ENCODE peak calls at places on chromosomes 7 and 10, in eight cellular contexts. One of them, this sample, is unnamed. For H3K4me1, the result is how much of the 10 kb centered on the place peaks cover.

GRCh38 chr10:89745903-89746302 is 44.5 kb downstream of the KIF20B start:
- DNase-seq in cardiac muscle cell: no peak
- DNase-seq in stomach: no peak
- DNase-seq in OCI-LY7: no peak
- DNase-seq in astrocyte: no peak
- DNase-seq in hepatocyte: no peak
- DNase-seq in CD8-positive, alpha-beta memory T cell: no peak
- DNase-seq in psoas muscle: no peak
- DNase-seq in this sample: no peak

GRCh38 chr7:157616931-157617330 is 280.1 kb downstream of the DNAJB6 start:
- DNase-seq in cardiac muscle cell: no peak
- DNase-seq in astrocyte: no peak
- DNase-seq in OCI-LY7: no peak
- DNase-seq in hepatocyte: no peak
- DNase-seq in CD8-positive, alpha-beta memory T cell: no peak
- DNase-seq in psoas muscle: no peak
- DNase-seq in stomach: no peak
- DNase-seq in this sample: no peak

GRCh38 chr7:20359397-20359963 is 28.8 kb downstream of the ITGB8 start:
- DNase-seq in psoas muscle: no peak
- DNase-seq in stomach: no peak
- DNase-seq in hepatocyte: no peak
- DNase-seq in CD8-positive, alpha-beta memory T cell: no peak
- DNase-seq in OCI-LY7: no peak
- DNase-seq in astrocyte: peak
- DNase-seq in cardiac muscle cell: no peak
- DNase-seq in this sample: no peak

GRCh38 chr10:33859319-33860022 is 525.0 kb upstream of the NRP1 start:
- DNase-seq in CD8-positive, alpha-beta memory T cell: no peak
- DNase-seq in cardiac muscle cell: no peak
- DNase-seq in stomach: no peak
- DNase-seq in astrocyte: no peak
- DNase-seq in psoas muscle: no peak
- DNase-seq in OCI-LY7: no peak
- DNase-seq in hepatocyte: no peak
- DNase-seq in this sample: no peak

GRCh38 chr10:1173091-1173490 is 116.9 kb downstream of the WDR37 start:
- DNase-seq in astrocyte: no peak
- DNase-seq in cardiac muscle cell: no peak
- DNase-seq in CD8-positive, alpha-beta memory T cell: no peak
- DNase-seq in hepatocyte: no peak
- DNase-seq in psoas muscle: no peak
- DNase-seq in OCI-LY7: no peak
- DNase-seq in stomach: no peak
- DNase-seq in this sample: no peak

GRCh38 chr10:110457851-110458582 is 39.7 kb upstream of the DUSP5 start:
- DNase-seq in stomach: no peak
- DNase-seq in OCI-LY7: peak
- DNase-seq in cardiac muscle cell: no peak
- DNase-seq in astrocyte: no peak
- DNase-seq in psoas muscle: no peak
- DNase-seq in CD8-positive, alpha-beta memory T cell: no peak
- DNase-seq in hepatocyte: no peak
- DNase-seq in this sample: no peak

GRCh38 chr7:35495377-35495776 is 199.6 kb downstream of the HERPUD2 start:
- DNase-seq in stomach: no peak
- DNase-seq in hepatocyte: no peak
- DNase-seq in psoas muscle: no peak
- DNase-seq in CD8-positive, alpha-beta memory T cell: no peak
- DNase-seq in cardiac muscle cell: no peak
- DNase-seq in astrocyte: no peak
- DNase-seq in OCI-LY7: no peak
- DNase-seq in this sample: no peak

GRCh38 chr7:101077303-101078086 is 7.8 kb upstream of the TRIM56 start:
- DNase-seq in psoas muscle: peak
- DNase-seq in CD8-positive, alpha-beta memory T cell: peak
- DNase-seq in cardiac muscle cell: peak
- DNase-seq in OCI-LY7: peak
- DNase-seq in astrocyte: peak
- DNase-seq in stomach: peak
- DNase-seq in hepatocyte: peak
- DNase-seq in this sample: peak

GRCh38 chr10:79926037-79926436 is 22.9 kb downstream of the SFTPD start:
- DNase-seq in psoas muscle: no peak
- DNase-seq in CD8-positive, alpha-beta memory T cell: no peak
- DNase-seq in cardiac muscle cell: no peak
- DNase-seq in astrocyte: no peak
- DNase-seq in OCI-LY7: no peak
- DNase-seq in hepatocyte: no peak
- DNase-seq in stomach: no peak
- DNase-seq in this sample: no peak

GRCh38 chr7:139121-139520 is 53.2 kb upstream of the FAM20C start:
- DNase-seq in cardiac muscle cell: no peak
- DNase-seq in psoas muscle: no peak
- DNase-seq in hepatocyte: no peak
- DNase-seq in OCI-LY7: no peak
- DNase-seq in stomach: no peak
- DNase-seq in astrocyte: no peak
- DNase-seq in CD8-positive, alpha-beta memory T cell: no peak
- DNase-seq in this sample: no peak

GRCh38 chr7:3243256-3243655 is 57.8 kb upstream of the SDK1 start:
- DNase-seq in CD8-positive, alpha-beta memory T cell: no peak
- DNase-seq in cardiac muscle cell: peak
- DNase-seq in psoas muscle: no peak
- DNase-seq in astrocyte: no peak
- DNase-seq in OCI-LY7: no peak
- DNase-seq in stomach: no peak
- DNase-seq in hepatocyte: no peak
- DNase-seq in this sample: no peak

GRCh38 chr7:39360038-39360437 is 206.2 kb upstream of the YAE1 start:
- DNase-seq in OCI-LY7: no peak
- DNase-seq in hepatocyte: no peak
- DNase-seq in stomach: no peak
- DNase-seq in CD8-positive, alpha-beta memory T cell: no peak
- DNase-seq in psoas muscle: no peak
- DNase-seq in astrocyte: no peak
- DNase-seq in cardiac muscle cell: no peak
- DNase-seq in this sample: no peak

GRCh38 chr10:126016884-126017283 is 120.5 kb downstream of the FANK1 start:
- DNase-seq in cardiac muscle cell: no peak
- DNase-seq in psoas muscle: no peak
- DNase-seq in astrocyte: no peak
- DNase-seq in hepatocyte: no peak
- DNase-seq in stomach: no peak
- DNase-seq in OCI-LY7: no peak
- DNase-seq in CD8-positive, alpha-beta memory T cell: no peak
- DNase-seq in this sample: no peak

GRCh38 chr7:24971333-24972165 is 8.4 kb downstream of the OSBPL3 start:
- DNase-seq in stomach: no peak
- DNase-seq in CD8-positive, alpha-beta memory T cell: no peak
- DNase-seq in cardiac muscle cell: no peak
- DNase-seq in hepatocyte: peak
- DNase-seq in psoas muscle: peak
- DNase-seq in OCI-LY7: no peak
- DNase-seq in astrocyte: peak
- DNase-seq in this sample: no peak

GRCh38 chr7:27170494-27170811 is 3.7 kb downstream of the HOXA10 start:
- DNase-seq in OCI-LY7: no peak
- DNase-seq in astrocyte: no peak
- DNase-seq in hepatocyte: no peak
- DNase-seq in psoas muscle: no peak
- DNase-seq in CD8-positive, alpha-beta memory T cell: no peak
- DNase-seq in cardiac muscle cell: no peak
- DNase-seq in stomach: no peak
- DNase-seq in this sample: no peak
- H3K4me1 ChIP-seq in OCI-LY7: under half
- H3K4me1 ChIP-seq in astrocyte: under half
- H3K4me1 ChIP-seq in hepatocyte: under half
- H3K4me1 ChIP-seq in psoas muscle: under half
- H3K4me1 ChIP-seq in CD8-positive, alpha-beta memory T cell: under half
- H3K4me1 ChIP-seq in cardiac muscle cell: under half
- H3K4me1 ChIP-seq in stomach: half or more
- H3K4me1 ChIP-seq in this sample: under half

GRCh38 chr10:60387531-60387930 is 2.1 kb downstream of the ANK3 start:
- DNase-seq in psoas muscle: no peak
- DNase-seq in stomach: no peak
- DNase-seq in CD8-positive, alpha-beta memory T cell: no peak
- DNase-seq in cardiac muscle cell: no peak
- DNase-seq in hepatocyte: no peak
- DNase-seq in OCI-LY7: no peak
- DNase-seq in astrocyte: no peak
- DNase-seq in this sample: no peak

GRCh38 chr10:60382946-60383681 is 6.6 kb downstream of the ANK3 start:
- DNase-seq in OCI-LY7: no peak
- DNase-seq in hepatocyte: no peak
- DNase-seq in psoas muscle: no peak
- DNase-seq in stomach: no peak
- DNase-seq in cardiac muscle cell: no peak
- DNase-seq in CD8-positive, alpha-beta memory T cell: no peak
- DNase-seq in astrocyte: peak
- DNase-seq in this sample: no peak

GRCh38 chr10:60384006-60384405 is 5.7 kb downstream of the ANK3 start:
- DNase-seq in cardiac muscle cell: no peak
- DNase-seq in hepatocyte: no peak
- DNase-seq in CD8-positive, alpha-beta memory T cell: no peak
- DNase-seq in psoas muscle: no peak
- DNase-seq in OCI-LY7: no peak
- DNase-seq in stomach: no peak
- DNase-seq in astrocyte: no peak
- DNase-seq in this sample: no peak

GRCh38 chr10:60384708-60385398 is 4.8 kb downstream of the ANK3 start:
- DNase-seq in cardiac muscle cell: no peak
- DNase-seq in psoas muscle: no peak
- DNase-seq in CD8-positive, alpha-beta memory T cell: no peak
- DNase-seq in stomach: no peak
- DNase-seq in hepatocyte: no peak
- DNase-seq in astrocyte: peak
- DNase-seq in OCI-LY7: no peak
- DNase-seq in this sample: no peak

GRCh38 chr10:60385399-60385738 is 4.3 kb downstream of the ANK3 start:
- DNase-seq in psoas muscle: no peak
- DNase-seq in astrocyte: no peak
- DNase-seq in stomach: no peak
- DNase-seq in CD8-positive, alpha-beta memory T cell: no peak
- DNase-seq in OCI-LY7: no peak
- DNase-seq in cardiac muscle cell: no peak
- DNase-seq in hepatocyte: no peak
- DNase-seq in this sample: no peak
- H3K4me1 ChIP-seq in psoas muscle: under half
- H3K4me1 ChIP-seq in astrocyte: under half
- H3K4me1 ChIP-seq in stomach: under half
- H3K4me1 ChIP-seq in CD8-positive, alpha-beta memory T cell: under half
- H3K4me1 ChIP-seq in OCI-LY7: under half
- H3K4me1 ChIP-seq in cardiac muscle cell: under half
- H3K4me1 ChIP-seq in hepatocyte: under half
- H3K4me1 ChIP-seq in this sample: under half

GRCh38 chr7:7188091-7188490 is 5.7 kb downstream of the C1GALT1 start:
- DNase-seq in OCI-LY7: no peak
- DNase-seq in hepatocyte: no peak
- DNase-seq in astrocyte: no peak
- DNase-seq in CD8-positive, alpha-beta memory T cell: no peak
- DNase-seq in psoas muscle: no peak
- DNase-seq in cardiac muscle cell: no peak
- DNase-seq in stomach: no peak
- DNase-seq in this sample: no peak

GRCh38 chr7:7191137-7191536 is 8.8 kb downstream of the C1GALT1 start:
- DNase-seq in OCI-LY7: no peak
- DNase-seq in CD8-positive, alpha-beta memory T cell: no peak
- DNase-seq in stomach: no peak
- DNase-seq in astrocyte: no peak
- DNase-seq in hepatocyte: no peak
- DNase-seq in cardiac muscle cell: no peak
- DNase-seq in psoas muscle: no peak
- DNase-seq in this sample: no peak

GRCh38 chr7:7190142-7190541 is 7.8 kb downstream of the C1GALT1 start:
- DNase-seq in astrocyte: peak
- DNase-seq in OCI-LY7: no peak
- DNase-seq in stomach: no peak
- DNase-seq in hepatocyte: peak
- DNase-seq in psoas muscle: no peak
- DNase-seq in CD8-positive, alpha-beta memory T cell: no peak
- DNase-seq in cardiac muscle cell: peak
- DNase-seq in this sample: no peak

GRCh38 chr7:7185382-7185989 is 3.1 kb downstream of the C1GALT1 start:
- DNase-seq in OCI-LY7: no peak
- DNase-seq in cardiac muscle cell: no peak
- DNase-seq in CD8-positive, alpha-beta memory T cell: no peak
- DNase-seq in psoas muscle: no peak
- DNase-seq in hepatocyte: no peak
- DNase-seq in stomach: no peak
- DNase-seq in astrocyte: no peak
- DNase-seq in this sample: no peak

DNA sequence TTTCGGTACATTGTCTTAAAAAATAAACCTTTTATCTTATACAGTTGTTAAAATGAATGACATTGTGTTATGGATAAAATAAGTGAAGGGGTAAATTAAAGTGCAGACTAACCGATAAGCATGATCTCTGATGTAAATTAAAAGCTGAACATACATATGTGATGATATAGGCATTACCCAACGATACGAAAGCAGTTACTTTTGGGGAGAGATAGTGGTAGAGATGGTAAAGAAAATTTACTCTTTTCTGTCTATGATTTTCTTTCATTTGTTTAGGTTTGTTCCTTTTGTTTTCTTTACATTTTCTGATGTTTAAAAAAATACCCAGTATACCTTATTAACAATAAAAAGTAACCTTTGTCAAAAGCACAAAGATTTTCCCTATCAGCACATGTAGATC is 6.4 kb downstream of the C1GALT1 start:
- DNase-seq in CD8-positive, alpha-beta memory T cell: no peak
- DNase-seq in stomach: no peak
- DNase-seq in cardiac muscle cell: no peak
- DNase-seq in psoas muscle: no peak
- DNase-seq in hepatocyte: no peak
- DNase-seq in OCI-LY7: no peak
- DNase-seq in astrocyte: no peak
- DNase-seq in this sample: no peak
- H3K4me1 ChIP-seq in CD8-positive, alpha-beta memory T cell: under half
- H3K4me1 ChIP-seq in stomach: half or more
- H3K4me1 ChIP-seq in cardiac muscle cell: under half
- H3K4me1 ChIP-seq in psoas muscle: under half
- H3K4me1 ChIP-seq in hepatocyte: under half
- H3K4me1 ChIP-seq in OCI-LY7: under half
- H3K4me1 ChIP-seq in astrocyte: under half
- H3K4me1 ChIP-seq in this sample: under half

GRCh38 chr10:129953541-129954031 is 10.5 kb downstream of the EBF3 start:
- DNase-seq in astrocyte: no peak
- DNase-seq in cardiac muscle cell: no peak
- DNase-seq in CD8-positive, alpha-beta memory T cell: no peak
- DNase-seq in hepatocyte: no peak
- DNase-seq in psoas muscle: no peak
- DNase-seq in OCI-LY7: no peak
- DNase-seq in stomach: peak
- DNase-seq in this sample: no peak
- H3K4me1 ChIP-seq in astrocyte: under half
- H3K4me1 ChIP-seq in cardiac muscle cell: under half
- H3K4me1 ChIP-seq in CD8-positive, alpha-beta memory T cell: under half
- H3K4me1 ChIP-seq in hepatocyte: under half
- H3K4me1 ChIP-seq in psoas muscle: half or more
- H3K4me1 ChIP-seq in OCI-LY7: under half
- H3K4me1 ChIP-seq in stomach: under half
- H3K4me1 ChIP-seq in this sample: under half

This sample was measured in adrenal gland.